ENCODE peak calls at places on chromosome 14, in four cellular contexts. Y, J, M and E are unnamed samples.

GRCh38 chr14:22221508-22221907 is 367.5 kb downstream of the DAD1 start:
- DNase-seq in M (no peak), J (peak; percentile 39), Y (no peak), E (peak; percentile 35)

GRCh38 chr14:91289464-91289863 is 45.0 kb upstream of the GPR68 start:
- DNase-seq in J (no peak), M (no peak), Y (no peak), E (no peak)

GRCh38 chr14:50947446-50947845 is 3.2 kb upstream of the PYGL start:
- DNase-seq in Y (no peak), J (peak; percentile 50), M (no peak), E (no peak)

GRCh38 chr14:72609205-72609916 is 284.5 kb downstream of the DPF3 start:
- DNase-seq in M (peak; percentile 17), Y (no peak), J (no peak), E (no peak)

GRCh38 chr14:51304956-51305355 is 64.9 kb downstream of the TMX1 start:
- DNase-seq in J (no peak), M (no peak), Y (no peak), E (no peak)

GRCh38 chr14:63454863-63455622 is 88.1 kb downstream of the PPP2R5E start:
- DNase-seq in M (no peak), Y (no peak), J (no peak), E (no peak)

GRCh38 chr14:23009483-23009938 is 432 bp downstream of the C14orf93 start:
- DNase-seq in Y (no peak), M (no peak), J (no peak), E (no peak)

GRCh38 chr14:54570651-54571415 is 3.9 kb downstream of the SAMD4A start:
- DNase-seq in Y (no peak), M (no peak), J (no peak), E (no peak)

GRCh38 chr14:102568115-102568614 is 24.3 kb upstream of the RCOR1 start:
- DNase-seq in M (no peak), J (peak; percentile 52), Y (no peak), E (peak; percentile 70)

GRCh38 chr14:61437383-61437782 is 116.0 kb downstream of the PRKCH start:
- DNase-seq in Y (no peak), J (no peak), M (no peak), E (no peak)

GRCh38 chr14:61439779-61440418 is 118.5 kb downstream of the PRKCH start:
- DNase-seq in J (no peak), M (no peak), Y (no peak), E (no peak)

GRCh38 chr14:61438860-61439765 is 117.7 kb downstream of the PRKCH start:
- DNase-seq in J (peak; percentile 85), M (no peak), Y (peak; percentile 90), E (no peak)

GRCh38 chr14:61438036-61438435 is 116.7 kb downstream of the PRKCH start:
- DNase-seq in J (no peak), M (no peak), Y (no peak), E (no peak)

GRCh38 chr14:61438497-61438859 is 117.1 kb downstream of the PRKCH start:
- DNase-seq in J (no peak), M (no peak), Y (peak; percentile 69), E (no peak)
- TF ChIP-seq SUZ12 in J (no peak), M (no peak), Y (no peak), E (no peak)

GRCh38 chr14:99024926-99025325 is 247.1 kb downstream of the BCL11B start:
- DNase-seq in M (no peak), Y (no peak), J (no peak), E (no peak)

GRCh38 chr14:99028521-99028920 is 243.5 kb downstream of the BCL11B start:
- DNase-seq in M (no peak), J (no peak), Y (no peak), E (no peak)

GRCh38 chr14:99028041-99028440 is 244.0 kb downstream of the BCL11B start:
- DNase-seq in Y (no peak), J (no peak), M (no peak), E (no peak)

GRCh38 chr14:99025418-99025817 is 246.6 kb downstream of the BCL11B start:
- DNase-seq in J (no peak), M (no peak), Y (no peak), E (no peak)

GRCh38 chr14:99026471-99026870 is 245.5 kb downstream of the BCL11B start:
- DNase-seq in J (no peak), M (no peak), Y (no peak), E (no peak)
- TF ChIP-seq SP1 in J (no peak), M (no peak), Y (no peak), E (no peak)

GRCh38 chr14:100079606-100080005 is 14.4 kb downstream of the EVL start:
- DNase-seq in M (no peak), Y (no peak), J (no peak), E (no peak)

GRCh38 chr14:100077441-100077840 is 12.2 kb downstream of the EVL start:
- DNase-seq in M (no peak), Y (no peak), J (no peak), E (no peak)

GRCh38 chr14:100080206-100080605 is 15.0 kb downstream of the EVL start:
- DNase-seq in M (no peak), J (no peak), Y (no peak), E (no peak)

GRCh38 chr14:100078216-100078780 is 13.1 kb downstream of the EVL start:
- DNase-seq in J (no peak), M (no peak), Y (no peak), E (no peak)

GRCh38 chr14:100078997-100079561 is 13.9 kb downstream of the EVL start:
- DNase-seq in Y (no peak), J (no peak), M (peak; percentile 71), E (peak; percentile 47)
- TF ChIP-seq SUZ12 in Y (no peak), J (no peak), M (no peak), E (no peak)

GRCh38 chr14:39175445-39176262 is 600 bp downstream of the PNN start:
- DNase-seq in J (peak; percentile 66), M (no peak), Y (no peak), E (peak; percentile 37)
- TF ChIP-seq SP1 in J (no peak), M (no peak), Y (no peak), E (no peak)

DNA sequence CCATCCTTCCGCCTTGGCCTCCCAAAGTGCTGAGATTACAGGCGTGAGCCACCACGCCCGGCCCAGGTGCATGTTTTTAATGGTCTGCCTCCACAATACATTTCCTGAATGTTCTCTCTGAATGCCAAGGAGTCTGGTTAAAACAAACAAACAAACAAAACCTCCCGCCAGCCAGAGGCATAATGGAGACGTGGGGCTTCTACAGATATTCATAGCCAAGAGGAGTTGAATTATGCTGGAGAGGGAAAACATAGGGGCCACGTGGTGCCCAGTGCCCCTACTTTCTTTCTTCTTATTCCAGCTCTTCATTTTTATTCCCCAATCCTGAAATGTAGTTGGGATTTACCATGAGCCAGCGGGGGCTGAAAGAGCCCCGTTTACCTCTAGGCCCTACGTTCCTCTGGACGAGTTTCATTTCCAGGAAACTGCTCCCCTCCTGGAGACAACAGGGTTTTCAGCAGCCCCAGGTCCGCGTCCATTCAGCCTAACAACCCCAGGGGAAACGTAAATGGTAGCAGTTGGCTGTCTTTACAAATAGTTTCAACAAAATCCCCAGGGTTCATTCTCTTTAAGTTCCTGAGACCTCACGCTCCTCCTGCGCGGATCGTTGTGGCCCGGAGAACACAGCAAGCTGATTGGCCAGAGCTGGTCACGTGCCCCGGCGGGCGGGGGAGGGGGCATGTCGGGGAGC is 108.5 kb upstream of the ESRRB start:
- DNase-seq in M (peak; percentile 84), Y (no peak), J (no peak), E (no peak)
- TF ChIP-seq SUZ12 in M (no peak), Y (no peak), J (no peak), E (no peak)

DNA sequence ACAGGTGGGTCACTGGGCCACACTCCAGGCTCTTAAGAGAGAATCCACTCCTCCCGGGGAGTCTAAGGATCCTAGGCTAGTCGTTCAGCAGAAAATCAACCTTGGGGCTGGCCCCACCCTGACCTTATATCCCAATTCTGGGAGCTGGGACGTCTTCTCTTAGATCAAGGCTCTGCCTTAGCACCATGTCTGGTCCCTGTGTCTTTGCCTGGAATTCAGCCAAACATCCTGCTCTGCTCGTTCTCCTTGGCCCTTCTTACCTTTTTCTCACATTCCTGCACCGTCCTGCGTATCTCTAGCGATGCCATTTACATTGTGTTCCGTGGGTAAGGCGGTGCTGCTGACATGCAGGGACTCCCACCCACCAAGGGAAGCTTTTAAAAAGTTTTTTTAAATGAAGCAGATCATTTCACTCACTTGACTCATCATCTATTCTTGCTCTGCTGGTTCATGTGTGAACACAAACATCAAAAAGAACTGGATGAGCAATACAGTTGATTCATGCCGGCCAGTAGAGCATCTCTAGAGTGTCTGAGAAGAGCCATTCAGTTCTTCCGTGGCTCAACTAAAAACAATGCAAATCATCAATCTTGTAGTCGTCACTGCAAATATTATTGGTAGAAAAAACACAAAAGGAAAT is 50.2 kb downstream of the KCNK13 start:
- DNase-seq in J (peak; percentile 12), Y (no peak), M (no peak), E (no peak)
- TF ChIP-seq SP1 in J (no peak), Y (no peak), M (no peak), E (no peak)

GRCh38 chr14:103728721-103729120 is 13.1 kb downstream of the ZFYVE21 start:
- DNase-seq in J (no peak), Y (no peak), M (no peak), E (no peak)

GRCh38 chr14:103727313-103728000 is 11.8 kb downstream of the ZFYVE21 start:
- DNase-seq in M (no peak), Y (no peak), J (no peak), E (no peak)

GRCh38 chr14:103726474-103726873 is 10.9 kb downstream of the ZFYVE21 start:
- DNase-seq in M (no peak), J (no peak), Y (no peak), E (no peak)

GRCh38 chr14:103729496-103730448 is 14.2 kb downstream of the ZFYVE21 start:
- DNase-seq in M (no peak), J (no peak), Y (no peak), E (no peak)

DNA sequence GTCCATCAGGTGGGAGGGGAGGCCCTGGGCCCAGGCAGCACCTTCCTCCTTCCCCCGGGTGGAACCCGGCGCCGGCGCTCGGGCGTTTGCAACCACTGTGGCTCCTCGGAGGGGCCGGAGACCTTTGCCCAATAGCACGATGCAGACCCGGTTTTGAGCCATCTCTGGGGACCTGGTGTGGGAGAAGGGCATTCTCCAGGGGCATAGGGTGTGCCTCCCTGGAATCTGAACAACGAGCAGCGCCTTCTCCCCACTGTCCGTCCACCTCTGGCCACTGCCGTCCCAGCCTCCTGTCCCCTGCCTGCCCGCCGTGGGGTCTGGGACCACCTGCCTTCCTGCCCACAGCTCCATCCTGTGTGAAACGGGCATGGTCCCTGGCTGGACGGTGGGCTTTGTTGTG is 12.5 kb downstream of the ZFYVE21 start:
- DNase-seq in Y (no peak), J (no peak), M (no peak), E (no peak)
- TF ChIP-seq SUZ12 in Y (no peak), J (no peak), M (no peak), E (no peak)

GRCh38 chr14:56195727-56196126 is 77.5 kb downstream of the PELI2 start:
- DNase-seq in J (no peak), M (no peak), Y (peak; percentile 30), E (no peak)
- TF ChIP-seq SP1 in J (no peak), M (no peak), Y (no peak), E (no peak)